ENCODE peak calls at places on chromosomes 4 and X, in ten cellular contexts. Z is sigmoid colon, G is adrenal gland, Q is GM12891, S is IMR-90, Y is suprapubic skin, L is right lobe of liver, T is prostate gland, C is upper lobe of left lung, U is breast epithelium. X is an unnamed sample.

GRCh38 chr4:90904018-90904417 is 776.8 kb downstream of the CCSER1 start:
- DNase-seq in Z (no peak), G (no peak), L (no peak), C (no peak), Q (no peak), T (no peak), S (no peak), U (no peak), Y (no peak), X (no peak)

GRCh38 chr4:154208424-154208823 is 283.2 kb downstream of the DCHS2 start:
- DNase-seq in G (no peak), C (no peak), Z (no peak), Q (no peak), S (no peak), T (no peak), U (no peak), L (no peak), Y (no peak), X (peak)

GRCh38 chr4:26594778-26595177 is 10.9 kb downstream of the TBC1D19 start:
- DNase-seq in Q (no peak), G (no peak), L (no peak), C (no peak), Z (no peak), S (no peak), Y (no peak), T (no peak), U (no peak), X (no peak)

GRCh38 chr4:119210760-119211159 is 1.8 kb upstream of the USP53 start:
- DNase-seq in S (peak), T (no peak), L (no peak), C (no peak), U (no peak), Y (no peak), G (no peak), Z (no peak), Q (no peak), X (no peak)

GRCh38 chr4:26619784-26620183 is 35.9 kb downstream of the TBC1D19 start:
- DNase-seq in L (no peak), Z (no peak), Y (no peak), G (no peak), U (no peak), C (no peak), Q (no peak), S (peak), T (no peak), X (no peak)

GRCh38 chrX:40262641-40263560 is 165.1 kb upstream of the BCOR start:
- DNase-seq in Y (no peak), S (peak), Q (no peak), C (no peak), U (peak), G (peak), T (no peak), L (no peak), Z (no peak), X (peak)

GRCh38 chr4:124459922-124460301 is 252.6 kb downstream of the ANKRD50 start:
- DNase-seq in U (no peak), C (no peak), T (no peak), S (no peak), L (no peak), Q (no peak), Z (no peak), Y (no peak), G (no peak), X (no peak)

GRCh38 chr4:189436207-189436606 is 504.5 kb upstream of the FRG1 start:
- DNase-seq in Y (no peak), S (no peak), Q (no peak), T (no peak), Z (no peak), L (no peak), G (no peak), U (no peak), C (no peak), X (no peak)

GRCh38 chr4:7894677-7895181 is 44.9 kb downstream of the AFAP1 start:
- DNase-seq in S (no peak), G (no peak), Q (no peak), T (no peak), U (no peak), Y (no peak), C (no peak), Z (no peak), L (no peak), X (no peak)

GRCh38 chrX:46630141-46630540 is 56.6 kb downstream of the CHST7 start:
- DNase-seq in Q (no peak), Z (no peak), L (no peak), G (no peak), S (peak), U (no peak), T (no peak), C (no peak), Y (no peak), X (no peak)

GRCh38 chr4:6248394-6248793 is 21.3 kb upstream of the WFS1 start:
- DNase-seq in G (no peak), Q (no peak), Z (no peak), L (no peak), T (no peak), C (no peak), Y (no peak), U (no peak), S (no peak), X (no peak)

GRCh38 chr4:30836231-30836630 is 116.1 kb downstream of the PCDH7 start:
- DNase-seq in Q (no peak), S (peak), T (no peak), L (no peak), G (no peak), Z (no peak), U (no peak), C (no peak), Y (no peak), X (no peak)

GRCh38 chr4:180695851-180696250 is 1547.4 kb upstream of the TENM3 start:
- DNase-seq in C (no peak), G (no peak), Z (no peak), Y (no peak), L (no peak), U (no peak), Q (no peak), T (no peak), S (peak), X (no peak)

GRCh38 chr4:112145820-112146813 is 863 bp downstream of the FAM241A start:
- DNase-seq in Z (peak), Y (no peak), S (peak), Q (peak), C (peak), U (peak), L (peak), T (peak), G (peak), X (peak)

GRCh38 chrX:132488092-132488749 is 617 bp downstream of the MBNL3 start:
- DNase-seq in Z (no peak), T (no peak), S (peak), Y (no peak), Q (no peak), U (no peak), G (peak), L (no peak), C (peak), X (no peak)

GRCh38 chrX:30144221-30144620 is 71.1 kb upstream of the MAGEB2 start:
- DNase-seq in Z (no peak), Q (no peak), G (no peak), U (no peak), S (no peak), C (no peak), T (no peak), L (no peak), Y (no peak), X (no peak)

DNA sequence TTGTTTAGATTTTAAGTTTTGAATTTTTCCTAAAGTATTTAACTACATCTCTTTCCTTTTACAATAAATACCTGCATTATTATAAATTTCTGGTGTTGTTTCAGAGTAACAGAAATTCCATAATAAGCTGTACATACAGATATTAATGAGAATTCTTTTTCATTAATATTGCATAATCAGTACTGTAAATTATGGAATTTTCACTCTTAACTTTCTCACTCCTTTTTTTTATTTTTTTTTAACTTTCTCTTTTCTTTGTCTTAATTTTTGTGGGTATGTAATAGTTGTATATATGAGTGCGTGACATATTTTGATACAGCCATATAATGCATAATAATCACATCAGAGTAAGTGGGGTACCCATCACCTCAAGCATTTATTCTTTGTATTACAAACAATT is 110.5 kb downstream of the KLHL8 start:
- DNase-seq in Q (no peak), C (no peak), G (no peak), S (no peak), Y (no peak), L (no peak), Z (no peak), T (no peak), U (no peak), X (no peak)
- TF ChIP-seq POLR2A in Q (no peak), C (no peak), G (no peak), S (no peak), Y (no peak), L (no peak), Z (no peak), T (no peak), U (no peak), X (no peak)

GRCh38 chr4:3868841-3869572 is 102.8 kb downstream of the ADRA2C start:
- DNase-seq in Y (peak), G (no peak), S (no peak), T (no peak), Z (peak), L (no peak), U (no peak), Q (no peak), C (peak), X (no peak)
- TF ChIP-seq POLR2A in Y (no peak), G (no peak), S (no peak), T (no peak), Z (no peak), L (no peak), U (no peak), Q (no peak), C (no peak), X (no peak)

DNA sequence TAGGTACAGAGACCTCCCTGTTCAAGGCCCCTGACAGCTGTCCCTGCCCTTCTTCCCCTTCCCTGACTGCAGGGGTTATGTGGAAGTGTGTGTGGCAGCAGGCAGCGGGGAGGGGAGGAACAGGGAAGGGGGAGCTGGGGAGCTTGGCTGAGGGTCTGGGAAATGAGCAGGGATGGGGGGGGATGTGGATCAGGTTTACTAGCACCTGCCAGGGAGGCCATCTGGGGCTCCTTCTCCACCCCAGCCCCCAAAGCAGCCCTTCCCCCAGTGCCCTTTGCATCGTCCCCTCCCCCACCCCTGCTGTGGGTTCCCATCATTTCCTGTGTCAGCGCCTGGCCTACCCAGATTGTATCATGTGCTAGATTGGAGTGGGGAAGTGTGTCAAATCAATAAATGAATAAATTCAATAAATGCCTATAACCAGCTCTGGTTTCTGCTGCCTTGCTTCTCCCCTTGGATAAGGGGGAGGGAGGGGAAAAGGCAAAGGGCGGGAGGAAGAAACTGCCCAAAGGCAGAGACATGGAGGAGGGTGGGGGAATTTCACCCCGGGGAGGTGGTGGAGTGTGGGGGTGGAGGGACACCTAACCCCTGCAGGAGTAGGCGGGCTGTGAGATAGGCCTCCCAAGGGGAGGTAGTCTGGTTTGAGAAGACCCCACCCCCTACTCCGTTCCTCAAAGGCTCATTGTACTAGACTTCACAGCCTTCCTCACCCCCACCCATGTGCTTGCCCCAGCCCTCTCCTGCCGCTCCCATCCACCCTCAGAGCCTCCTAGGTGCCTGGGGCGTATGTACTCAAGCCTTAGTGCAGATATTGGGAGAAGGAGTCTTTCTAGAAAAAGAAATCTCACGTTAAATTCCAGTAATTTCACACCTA is 3.2 kb downstream of the CXorf65 start:
- DNase-seq in Q (no peak), U (no peak), C (peak), L (peak), Z (peak), Y (no peak), S (no peak), G (no peak), T (no peak), X (no peak)
- TF ChIP-seq POLR2A in Q (no peak), U (no peak), C (no peak), L (no peak), Z (no peak), Y (no peak), S (no peak), G (no peak), T (no peak), X (no peak)

DNA sequence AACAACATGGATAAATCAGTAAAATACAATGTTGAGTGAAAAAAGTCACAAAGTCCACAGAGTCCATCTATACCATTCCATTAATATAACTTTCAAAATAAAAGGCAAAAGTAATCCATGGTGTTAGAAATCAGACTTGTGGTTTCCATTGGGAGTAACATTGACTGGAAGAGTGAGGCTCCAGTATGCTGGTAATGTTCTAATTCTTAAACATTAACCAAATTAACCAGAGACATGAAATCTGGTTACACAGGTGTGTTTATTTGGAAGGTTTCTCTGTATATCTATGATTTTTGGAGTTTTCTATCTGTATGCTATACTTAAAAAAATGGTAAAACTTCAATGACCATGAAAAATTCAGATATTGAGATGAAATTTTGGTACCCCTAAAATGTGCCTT is 42.6 kb downstream of the SULT1B1 start:
- DNase-seq in Q (no peak), G (no peak), C (no peak), T (no peak), U (no peak), Z (no peak), S (no peak), Y (no peak), L (no peak), X (no peak)
- TF ChIP-seq POLR2A in Q (no peak), G (no peak), C (no peak), T (no peak), U (no peak), Z (no peak), S (no peak), Y (no peak), L (no peak), X (no peak)

GRCh38 chr4:78556655-78557054 is 5.1 kb downstream of the ANXA3 start:
- DNase-seq in Q (no peak), Z (no peak), Y (no peak), S (no peak), G (no peak), L (no peak), U (no peak), C (no peak), T (no peak), X (no peak)

GRCh38 chr4:78552398-78553396 is 1.1 kb downstream of the ANXA3 start:
- DNase-seq in G (no peak), Y (no peak), L (no peak), C (no peak), Q (no peak), S (no peak), Z (no peak), U (peak), T (peak), X (peak)

GRCh38 chr4:78553526-78554060 is 2.0 kb downstream of the ANXA3 start:
- DNase-seq in Y (no peak), G (no peak), T (no peak), C (no peak), U (no peak), Q (no peak), L (no peak), S (no peak), Z (no peak), X (no peak)

DNA sequence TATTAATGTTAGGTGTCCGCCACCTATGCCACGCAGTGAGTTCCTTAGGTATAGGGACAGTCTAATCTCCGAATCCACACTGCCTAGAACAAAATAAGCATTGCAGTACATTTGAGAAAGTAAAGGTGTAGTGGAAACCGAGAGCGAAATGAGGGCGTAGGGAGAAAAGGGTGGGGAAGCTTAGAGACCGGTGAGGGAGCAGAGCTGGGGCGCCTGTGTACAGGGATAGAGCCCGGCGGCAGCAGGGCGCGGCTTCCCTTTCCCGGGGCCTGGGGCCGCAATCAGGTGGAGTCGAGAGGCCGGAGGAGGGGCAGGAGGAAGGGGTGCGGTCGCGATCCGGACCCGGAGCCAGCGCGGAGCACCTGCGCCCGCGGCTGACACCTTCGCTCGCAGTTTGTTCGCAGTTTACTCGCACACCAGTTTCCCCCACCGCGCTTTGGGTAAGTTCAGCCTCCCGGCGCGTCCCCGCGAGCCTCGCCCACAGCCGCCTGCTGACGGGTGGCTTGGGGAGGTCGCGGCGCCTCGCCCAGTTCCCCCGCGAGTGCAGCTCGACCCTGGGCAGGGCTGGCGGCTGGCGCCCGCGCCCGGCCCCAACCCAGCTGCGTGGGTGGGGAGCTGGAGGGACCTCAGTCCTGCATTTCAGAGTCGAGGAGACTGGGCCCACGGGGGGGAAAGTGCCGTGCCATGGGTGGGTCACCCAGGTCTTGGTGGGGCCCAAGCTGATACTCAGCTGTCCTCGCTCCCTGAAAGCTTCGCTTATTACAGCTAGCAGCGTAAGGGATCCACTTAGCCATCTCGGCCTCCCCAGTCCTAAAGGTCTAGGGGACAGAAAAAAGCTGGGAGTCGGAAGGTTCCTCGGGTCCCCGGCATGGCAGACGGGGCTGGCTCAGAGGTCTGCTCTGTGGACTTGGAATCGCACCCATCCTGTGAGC is at the start of gene ANXA3:
- DNase-seq in G (no peak), L (peak), Y (no peak), Q (peak), S (no peak), C (peak), T (peak), U (peak), Z (no peak), X (no peak)
- TF ChIP-seq POLR2A in G (no peak), L (no peak), Y (no peak), Q (no peak), S (no peak), C (no peak), T (peak), U (peak), Z (no peak), X (no peak)

GRCh38 chrX:153926863-153927685 is 1.0 kb upstream of the ARHGAP4 start:
- DNase-seq in L (peak), Y (no peak), T (no peak), Q (peak), U (peak), G (peak), S (peak), Z (peak), C (peak), X (no peak)

GRCh38 chrX:153928846-153929245 is 2.8 kb upstream of the ARHGAP4 start:
- DNase-seq in Z (no peak), T (no peak), U (no peak), Y (no peak), S (no peak), Q (no peak), G (no peak), L (no peak), C (peak), X (no peak)

GRCh38 chrX:153926594-153926862 is 464 bp upstream of the ARHGAP4 start:
- DNase-seq in Q (no peak), Z (no peak), L (no peak), U (no peak), G (no peak), S (no peak), C (no peak), T (no peak), Y (no peak), X (no peak)

GRCh38 chrX:153927936-153928760 is 2.1 kb upstream of the ARHGAP4 start:
- DNase-seq in L (peak), Y (peak), Z (peak), G (peak), Q (peak), C (peak), S (peak), T (peak), U (peak), X (peak)

DNA sequence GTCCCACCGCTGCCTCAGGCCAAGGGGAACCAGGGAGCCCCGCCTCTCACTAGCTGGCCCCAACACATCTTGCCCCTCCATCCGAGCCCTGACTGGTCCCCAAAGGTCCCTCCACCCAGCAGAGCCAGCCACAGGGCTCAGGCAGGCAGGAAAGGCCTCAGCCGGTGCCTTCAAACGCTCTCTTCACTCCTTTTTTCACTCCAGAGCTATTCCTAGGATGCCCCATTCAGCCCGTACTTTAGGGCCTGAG is 1.5 kb upstream of the ARHGAP4 start:
- DNase-seq in U (no peak), G (no peak), C (no peak), Q (no peak), Y (no peak), L (no peak), Z (no peak), T (no peak), S (no peak), X (no peak)
- TF ChIP-seq POLR2A in U (no peak), G (no peak), C (no peak), Q (no peak), Y (no peak), L (no peak), Z (no peak), T (no peak), S (no peak), X (no peak)

DNA sequence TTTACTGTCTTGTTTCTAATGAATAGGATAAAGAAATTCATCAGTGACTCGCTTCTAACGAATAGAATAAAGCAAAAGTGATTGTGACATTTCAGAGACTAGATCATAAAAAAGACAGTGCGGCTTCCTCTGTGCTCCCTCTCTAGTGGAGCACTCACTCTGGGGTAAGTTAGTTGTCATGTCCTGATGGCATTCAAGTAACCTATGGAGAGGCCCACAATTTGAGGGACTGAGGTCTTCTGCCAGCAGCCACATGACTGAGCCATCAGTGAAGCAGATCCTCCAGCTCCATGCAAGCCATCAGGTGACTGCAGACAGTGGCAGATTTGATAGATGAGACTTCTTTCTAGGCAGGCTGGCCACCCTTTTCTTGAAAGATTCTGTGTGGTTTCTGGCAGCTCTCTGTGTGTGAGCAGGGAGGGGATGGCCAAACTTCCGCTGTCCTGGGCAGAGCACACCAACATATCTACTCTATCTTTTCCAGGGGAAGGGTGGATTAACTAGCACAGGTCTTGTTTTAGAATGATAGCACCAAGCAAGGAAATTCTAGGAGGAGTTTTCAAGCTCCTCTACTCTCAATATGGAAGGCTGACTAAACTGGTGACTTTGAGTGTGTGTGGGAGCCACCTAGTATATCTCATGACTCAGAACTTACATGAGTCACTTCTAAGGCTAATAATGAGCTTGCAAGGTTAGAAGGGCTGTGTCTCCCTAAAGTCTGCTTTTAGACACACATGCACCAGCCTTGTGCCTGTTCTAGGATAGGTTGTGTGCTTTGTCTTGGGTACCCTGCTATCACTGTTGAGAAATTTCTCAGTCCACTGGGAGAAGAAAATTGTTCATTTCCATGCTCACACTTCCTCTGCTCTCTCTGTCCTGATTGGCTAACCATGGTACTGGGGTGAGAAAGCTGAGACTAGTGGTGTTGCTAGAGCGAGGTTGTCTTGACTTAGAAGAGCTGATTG is 72.7 kb downstream of the YIPF6 start:
- DNase-seq in Q (no peak), S (peak), L (no peak), G (no peak), T (no peak), Y (no peak), Z (no peak), U (no peak), C (no peak), X (peak)
- TF ChIP-seq POLR2A in Q (no peak), S (no peak), L (no peak), G (no peak), T (no peak), Y (no peak), Z (no peak), U (no peak), C (no peak), X (no peak)

X was measured in H54.